ENCODE peak calls at places on chromosome 1, in seven cellular contexts. K is mammary epithelial cell; P is uterus; D is AG04450; F is naive thymus-derived CD4-positive, alpha-beta T cell; E is body of pancreas; B is PC-3. L is an unnamed sample.

GRCh38 chr1:115192200-115192767 is 103.0 kb upstream of the TSPAN2 start:
- DNase-seq in K (no peak), E (no peak), P (no peak), F (no peak), B (no peak), D (no peak), L (no peak)

GRCh38 chr1:21534674-21535378 is 25.6 kb downstream of the ALPL start:
- DNase-seq in P (no peak), D (no peak), F (no peak), B (peak; percentile 73), K (peak; percentile 62), E (peak; percentile 59), L (peak; percentile 80)

GRCh38 chr1:211920141-211920572 is 89.6 kb upstream of the LPGAT1 start:
- DNase-seq in K (no peak), F (no peak), E (peak; percentile 45), B (peak; percentile 70), P (no peak), D (peak; percentile 21), L (peak; percentile 53)

GRCh38 chr1:23804183-23804582 is 3.6 kb upstream of the GALE start:
- DNase-seq in P (no peak), F (no peak), D (no peak), B (no peak), K (no peak), E (no peak), L (no peak)

GRCh38 chr1:203447147-203447546 is 28.5 kb upstream of the PRELP start:
- DNase-seq in F (no peak), B (no peak), D (no peak), P (no peak), E (no peak), K (no peak), L (no peak)

GRCh38 chr1:19411612-19412011 is 73.7 kb downstream of the CAPZB start:
- DNase-seq in B (no peak), F (no peak), E (no peak), K (no peak), D (no peak), P (no peak), L (no peak)

GRCh38 chr1:151056149-151056548 is 3.3 kb downstream of the CDC42SE1 start:
- DNase-seq in P (no peak), F (peak; percentile 71), K (no peak), E (no peak), D (no peak), B (no peak), L (no peak)

GRCh38 chr1:95086949-95087533 is 14.3 kb upstream of the ALG14 start:
- DNase-seq in E (peak; percentile 52), K (peak; percentile 49), P (no peak), B (peak; percentile 89), F (no peak), D (peak; percentile 65), L (peak; percentile 87)

GRCh38 chr1:204829133-204829532 is 41.5 kb upstream of the NFASC start:
- DNase-seq in F (no peak), B (no peak), K (no peak), D (no peak), P (no peak), E (peak; percentile 14), L (no peak)

GRCh38 chr1:169944621-169945020 is 50.9 kb upstream of the SCYL3 start:
- DNase-seq in E (no peak), B (no peak), D (no peak), F (no peak), P (no peak), K (no peak), L (no peak)

GRCh38 chr1:240237305-240237721 is 145.6 kb downstream of the FMN2 start:
- DNase-seq in K (no peak), E (no peak), F (no peak), P (no peak), D (no peak), B (no peak), L (peak; percentile 69)

GRCh38 chr1:203507227-203507626 is 13.3 kb downstream of the OPTC start:
- DNase-seq in E (no peak), B (no peak), D (no peak), F (no peak), P (peak; percentile 83), K (no peak), L (peak; percentile 52)

GRCh38 chr1:109084563-109085517 is 5.7 kb upstream of the TMEM167B start:
- DNase-seq in K (peak; percentile 66), D (no peak), F (no peak), E (no peak), B (peak; percentile 26), P (no peak), L (no peak)

GRCh38 chr1:8956461-8957349 is 11.0 kb downstream of the CA6 start:
- DNase-seq in E (no peak), F (no peak), K (no peak), P (no peak), B (no peak), D (no peak), L (no peak)

GRCh38 chr1:150281758-150282557 is at the start of gene CIART:
- DNase-seq in F (peak; percentile 82), D (peak; percentile 98), P (peak; percentile 92), B (peak; percentile 99), E (peak; percentile 98), K (peak; percentile 98), L (peak; percentile 98)

GRCh38 chr1:186530104-186530503 is 69.2 kb upstream of the PDC start:
- DNase-seq in D (no peak), E (no peak), P (no peak), B (no peak), F (no peak), K (no peak), L (no peak)

GRCh38 chr1:1132928-1133750 is 17.2 kb upstream of the C1orf159 start:
- DNase-seq in E (peak; percentile 70), K (no peak), B (no peak), P (no peak), F (no peak), D (no peak), L (no peak)

GRCh38 chr1:2971146-2971501 is 50.1 kb upstream of the ACTRT2 start:
- DNase-seq in B (no peak), F (no peak), D (no peak), K (no peak), E (no peak), P (no peak), L (no peak)
- H3K9me3 ChIP-seq in B (no peaks in the 10 kb centered on the region), F (no peaks in the 10 kb centered on the region), D (peaks cover 99% of the 10 kb centered on the region), K (peaks cover 35% of the 10 kb centered on the region), E (no peaks in the 10 kb centered on the region), P (no peaks in the 10 kb centered on the region), L (no peaks in the 10 kb centered on the region)

DNA sequence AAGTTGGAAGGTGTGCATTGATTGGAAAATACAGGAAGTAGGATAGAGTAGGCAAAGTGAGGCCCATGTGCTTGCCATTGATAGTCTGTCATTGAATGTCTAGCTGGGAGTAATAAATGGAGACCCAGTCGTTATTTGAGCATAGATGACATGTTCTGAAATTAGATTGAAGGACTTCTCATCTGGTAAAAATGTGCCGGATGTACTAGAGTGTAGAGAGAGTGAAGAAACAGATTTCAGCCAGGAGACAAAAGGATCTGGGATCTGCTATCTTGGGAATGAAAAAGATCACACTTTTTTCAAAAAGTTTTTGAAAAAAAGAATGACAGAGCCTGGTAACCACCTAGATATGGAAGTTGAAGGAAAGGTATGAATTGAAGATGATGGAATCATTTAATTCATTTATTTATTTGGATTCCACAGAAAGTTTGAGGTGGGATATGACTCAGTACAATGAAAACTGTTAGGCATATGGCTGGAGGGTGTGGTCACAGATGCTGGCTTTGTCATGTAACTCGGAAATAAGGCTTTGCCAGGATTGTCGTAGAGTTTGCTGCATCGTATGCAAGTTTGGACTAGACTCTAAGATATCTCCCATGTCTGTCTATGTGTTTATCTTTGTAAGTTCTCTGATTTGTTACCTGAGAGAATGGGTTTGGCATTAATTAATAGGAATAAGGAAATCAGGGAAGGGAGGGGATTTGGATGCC is 137.1 kb downstream of the PBX1 start:
- DNase-seq in B (peak; percentile 78), D (no peak), F (no peak), K (peak; percentile 83), P (no peak), E (no peak), L (no peak)
- H3K4me3 ChIP-seq in B (no peak overlapping the region), D (no peak overlapping the region), F (no peak overlapping the region), K (no peak overlapping the region), P (no peak overlapping the region), E (no peak overlapping the region), L (peak overlapping the region; percentile 14)

DNA sequence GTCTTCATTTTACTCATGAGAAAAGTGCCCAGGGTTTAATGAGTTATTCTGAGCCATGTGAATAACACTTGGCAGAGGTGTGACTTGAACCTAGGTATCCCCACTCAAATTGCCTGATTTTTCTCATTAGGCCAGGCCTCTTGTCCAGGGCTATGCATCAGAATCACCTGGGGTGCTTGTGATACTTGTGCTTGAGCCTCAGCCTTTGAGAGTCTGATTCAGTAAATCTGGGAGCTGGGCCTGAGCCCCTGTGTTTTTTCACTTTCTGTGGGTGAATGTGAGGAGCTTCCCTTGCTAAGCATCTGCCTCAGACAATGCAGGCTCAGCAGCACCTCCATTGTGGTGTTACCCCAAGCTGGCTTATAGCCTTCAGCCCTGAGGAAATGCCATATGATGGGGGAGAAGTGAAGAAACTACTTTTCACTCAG is 127.1 kb downstream of the S1PR1 start:
- DNase-seq in E (no peak), F (no peak), K (no peak), P (no peak), B (no peak), D (no peak), L (no peak)
- H3K9me3 ChIP-seq in E (no peaks in the 10 kb centered on the region), F (no peaks in the 10 kb centered on the region), K (no peaks in the 10 kb centered on the region), P (no peaks in the 10 kb centered on the region), B (no peaks in the 10 kb centered on the region), D (no peaks in the 10 kb centered on the region), L (no peaks in the 10 kb centered on the region)

DNA sequence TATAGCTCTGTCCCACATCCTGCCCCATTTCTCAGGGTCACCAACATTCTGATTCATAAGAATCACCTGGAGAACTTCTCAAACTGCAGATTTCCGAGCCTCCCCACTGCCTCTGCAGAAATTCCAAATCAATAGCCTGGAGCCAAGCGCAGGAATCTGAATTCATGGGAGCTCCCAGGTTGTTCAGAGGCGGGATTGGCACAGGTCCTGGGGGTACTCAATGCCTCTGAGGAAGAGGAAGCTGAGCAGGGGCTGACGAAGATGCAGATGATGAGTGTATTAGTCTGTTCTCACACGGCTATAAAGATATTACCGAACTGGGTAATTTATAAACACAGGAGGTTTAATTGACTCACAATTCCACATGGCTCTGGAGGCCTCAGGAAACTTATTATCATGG is 455.5 kb downstream of the MATN1 start:
- DNase-seq in E (no peak), B (no peak), F (no peak), P (no peak), D (no peak), K (no peak), L (no peak)
- H3K4me3 ChIP-seq in E (no peak overlapping the region), B (no peak overlapping the region), F (no peak overlapping the region), P (no peak overlapping the region), D (no peak overlapping the region), K (no peak overlapping the region), L (no peak overlapping the region)

GRCh38 chr1:82503805-82504204 is 703.1 kb downstream of the ADGRL2 start:
- DNase-seq in F (no peak), B (no peak), D (no peak), K (peak; percentile 44), P (no peak), E (no peak), L (peak; percentile 87)
- H3K9me3 ChIP-seq in F (no peaks in the 10 kb centered on the region), B (no peaks in the 10 kb centered on the region), D (no peaks in the 10 kb centered on the region), K (no peaks in the 10 kb centered on the region), P (no peaks in the 10 kb centered on the region), E (no peaks in the 10 kb centered on the region), L (no peaks in the 10 kb centered on the region)

L was measured in adipocyte.